ENCODE peak calls at places on chromosomes 1 and 21, in seven cellular contexts. One of them, this sample, is unnamed. For H3K4me1, the result is how much of the 10 kb centered on the place peaks cover.

GRCh38 chr1:117210386-117210785 is 341 bp downstream of the VTCN1 start:
- DNase-seq in lung: no peak
- DNase-seq in NT2/D1: no peak
- DNase-seq in psoas muscle: no peak
- DNase-seq in lower lobe of right lung: no peak
- DNase-seq in ovary: no peak
- DNase-seq in small intestine: no peak
- DNase-seq in this sample: no peak

GRCh38 chr1:21021311-21021710 is 155.4 kb downstream of the EIF4G3 start:
- DNase-seq in lung: no peak
- DNase-seq in NT2/D1: no peak
- DNase-seq in psoas muscle: no peak
- DNase-seq in lower lobe of right lung: no peak
- DNase-seq in ovary: no peak
- DNase-seq in small intestine: no peak
- DNase-seq in this sample: no peak

GRCh38 chr1:209648931-209649776 is 3.1 kb downstream of the LAMB3 start:
- DNase-seq in lung: no peak
- DNase-seq in NT2/D1: no peak
- DNase-seq in psoas muscle: no peak
- DNase-seq in lower lobe of right lung: no peak
- DNase-seq in ovary: no peak
- DNase-seq in small intestine: peak
- DNase-seq in this sample: peak

GRCh38 chr1:34113887-34114286 is 51.1 kb downstream of the CSMD2 start:
- DNase-seq in lung: no peak
- DNase-seq in NT2/D1: peak
- DNase-seq in psoas muscle: no peak
- DNase-seq in lower lobe of right lung: no peak
- DNase-seq in ovary: no peak
- DNase-seq in small intestine: peak
- DNase-seq in this sample: no peak

GRCh38 chr1:201506573-201507567 is at the start of gene CSRP1:
- DNase-seq in lung: peak
- DNase-seq in NT2/D1: no peak
- DNase-seq in psoas muscle: peak
- DNase-seq in lower lobe of right lung: peak
- DNase-seq in ovary: peak
- DNase-seq in small intestine: peak
- DNase-seq in this sample: peak

GRCh38 chr21:37868896-37869295 is 47.4 kb downstream of the KCNJ6 start:
- DNase-seq in lung: no peak
- DNase-seq in NT2/D1: no peak
- DNase-seq in psoas muscle: no peak
- DNase-seq in lower lobe of right lung: no peak
- DNase-seq in ovary: no peak
- DNase-seq in small intestine: no peak
- DNase-seq in this sample: no peak

GRCh38 chr1:7744882-7745281 is 26.2 kb upstream of the VAMP3 start:
- DNase-seq in lung: no peak
- DNase-seq in NT2/D1: no peak
- DNase-seq in psoas muscle: no peak
- DNase-seq in lower lobe of right lung: no peak
- DNase-seq in ovary: no peak
- DNase-seq in small intestine: no peak
- DNase-seq in this sample: no peak

GRCh38 chr1:25033828-25034451 is 103.9 kb upstream of the RUNX3 start:
- DNase-seq in lung: peak
- DNase-seq in NT2/D1: no peak
- DNase-seq in psoas muscle: peak
- DNase-seq in lower lobe of right lung: peak
- DNase-seq in ovary: no peak
- DNase-seq in small intestine: peak
- DNase-seq in this sample: peak

GRCh38 chr1:8165595-8166360 is 139.7 kb upstream of the ERRFI1 start:
- DNase-seq in lung: no peak
- DNase-seq in NT2/D1: no peak
- DNase-seq in psoas muscle: no peak
- DNase-seq in lower lobe of right lung: peak
- DNase-seq in ovary: no peak
- DNase-seq in small intestine: no peak
- DNase-seq in this sample: no peak

GRCh38 chr1:155184835-155185782 is 11.5 kb downstream of the TRIM46 start:
- DNase-seq in lung: no peak
- DNase-seq in NT2/D1: no peak
- DNase-seq in psoas muscle: peak
- DNase-seq in lower lobe of right lung: peak
- DNase-seq in ovary: no peak
- DNase-seq in small intestine: peak
- DNase-seq in this sample: peak

DNA sequence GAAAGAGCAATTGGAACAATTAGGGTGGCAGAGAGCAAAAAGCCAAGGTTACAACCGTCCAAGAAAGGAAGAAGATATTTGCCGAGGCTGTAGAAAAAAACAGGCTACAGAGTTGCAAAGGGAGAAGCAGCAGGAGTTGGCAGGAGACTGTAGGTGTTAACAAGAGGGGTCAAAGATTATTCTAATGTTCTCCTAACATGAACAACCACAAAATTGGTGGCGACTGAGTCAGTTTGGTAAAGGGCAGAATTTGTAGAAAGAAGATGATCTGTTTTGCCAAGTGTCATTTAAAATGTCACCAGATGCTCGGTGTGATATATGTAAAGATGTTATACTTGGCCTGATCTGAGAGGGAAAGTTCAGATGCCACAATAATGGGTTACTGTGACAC is 401 bp upstream of the PRUNE1 start:
- DNase-seq in lung: no peak
- DNase-seq in NT2/D1: no peak
- DNase-seq in psoas muscle: no peak
- DNase-seq in lower lobe of right lung: no peak
- DNase-seq in ovary: no peak
- DNase-seq in small intestine: no peak
- DNase-seq in this sample: no peak
- H3K4me1 ChIP-seq in lung: under half
- H3K4me1 ChIP-seq in NT2/D1: under half
- H3K4me1 ChIP-seq in psoas muscle: half or more
- H3K4me1 ChIP-seq in lower lobe of right lung: half or more
- H3K4me1 ChIP-seq in ovary: under half
- H3K4me1 ChIP-seq in small intestine: under half
- H3K4me1 ChIP-seq in this sample: under half

DNA sequence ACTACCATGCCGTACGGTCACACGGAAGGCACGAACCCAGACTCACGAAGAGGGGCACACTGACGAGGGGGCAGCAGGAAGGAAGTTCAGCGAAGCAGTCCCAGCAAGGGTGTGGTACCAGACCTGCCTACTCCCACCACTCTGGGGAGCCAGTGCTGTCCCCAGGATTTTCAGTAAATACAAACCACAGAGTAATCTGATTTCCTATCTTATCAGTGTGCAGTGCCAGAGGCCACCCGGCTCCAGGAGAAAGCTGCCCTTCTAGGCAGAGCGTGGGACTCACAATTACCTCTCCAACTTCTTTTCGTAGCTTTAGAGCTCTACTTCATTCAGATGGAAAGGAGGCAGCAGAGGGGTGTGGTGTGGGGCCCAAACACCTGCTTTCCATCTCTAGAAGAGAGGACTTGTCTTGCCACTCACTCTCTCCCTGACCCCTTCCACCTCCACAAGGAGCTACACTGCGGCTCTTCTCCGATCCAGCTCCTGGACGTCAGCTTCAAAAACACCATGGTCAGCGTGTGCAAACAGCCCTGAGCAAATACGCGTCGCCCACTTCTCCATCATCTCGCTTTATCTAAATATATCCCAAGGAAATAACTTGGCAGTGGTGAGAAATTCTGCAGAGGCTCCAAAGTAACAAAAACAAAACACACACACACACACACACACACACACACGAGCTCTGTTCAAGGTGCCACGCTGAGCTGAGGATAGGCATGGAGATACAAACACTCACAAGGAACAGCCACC is 98.5 kb downstream of the MRPL37 start:
- DNase-seq in lung: no peak
- DNase-seq in NT2/D1: no peak
- DNase-seq in psoas muscle: no peak
- DNase-seq in lower lobe of right lung: no peak
- DNase-seq in ovary: no peak
- DNase-seq in small intestine: no peak
- DNase-seq in this sample: no peak
- H3K4me1 ChIP-seq in lung: under half
- H3K4me1 ChIP-seq in NT2/D1: under half
- H3K4me1 ChIP-seq in psoas muscle: half or more
- H3K4me1 ChIP-seq in lower lobe of right lung: under half
- H3K4me1 ChIP-seq in ovary: half or more
- H3K4me1 ChIP-seq in small intestine: under half
- H3K4me1 ChIP-seq in this sample: under half

DNA sequence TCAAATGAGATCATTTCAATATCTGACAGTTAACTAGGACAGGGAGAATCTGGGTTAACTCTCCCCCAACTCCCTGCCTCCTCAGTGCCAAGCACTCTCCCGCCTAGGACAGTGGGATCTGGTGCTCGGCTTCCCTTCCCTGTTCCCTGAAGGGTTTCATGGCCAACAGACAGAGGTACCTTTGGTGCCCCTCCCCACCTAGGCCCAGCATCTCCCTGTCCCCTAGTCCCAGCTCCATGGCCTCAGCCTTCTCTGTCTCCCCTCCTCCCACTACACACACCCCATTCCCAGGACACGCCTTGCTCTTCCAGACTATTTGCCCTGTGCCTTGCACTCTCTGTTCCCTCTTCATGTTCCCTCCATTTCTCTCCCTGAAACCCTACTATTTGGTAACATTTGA is 77.1 kb downstream of the CD247 start:
- DNase-seq in lung: no peak
- DNase-seq in NT2/D1: no peak
- DNase-seq in psoas muscle: no peak
- DNase-seq in lower lobe of right lung: no peak
- DNase-seq in ovary: no peak
- DNase-seq in small intestine: no peak
- DNase-seq in this sample: peak
- H3K4me1 ChIP-seq in lung: under half
- H3K4me1 ChIP-seq in NT2/D1: under half
- H3K4me1 ChIP-seq in psoas muscle: under half
- H3K4me1 ChIP-seq in lower lobe of right lung: under half
- H3K4me1 ChIP-seq in ovary: under half
- H3K4me1 ChIP-seq in small intestine: under half
- H3K4me1 ChIP-seq in this sample: under half

GRCh38 chr1:100443739-100444571 is 91.6 kb downstream of the CDC14A start:
- DNase-seq in lung: no peak
- DNase-seq in NT2/D1: no peak
- DNase-seq in psoas muscle: no peak
- DNase-seq in lower lobe of right lung: no peak
- DNase-seq in ovary: no peak
- DNase-seq in small intestine: peak
- DNase-seq in this sample: no peak

GRCh38 chr1:100441651-100442050 is 89.3 kb downstream of the CDC14A start:
- DNase-seq in lung: no peak
- DNase-seq in NT2/D1: no peak
- DNase-seq in psoas muscle: no peak
- DNase-seq in lower lobe of right lung: no peak
- DNase-seq in ovary: no peak
- DNase-seq in small intestine: peak
- DNase-seq in this sample: no peak

GRCh38 chr1:100448371-100448770 is 89.6 kb upstream of the GPR88 start:
- DNase-seq in lung: no peak
- DNase-seq in NT2/D1: no peak
- DNase-seq in psoas muscle: no peak
- DNase-seq in lower lobe of right lung: no peak
- DNase-seq in ovary: no peak
- DNase-seq in small intestine: peak
- DNase-seq in this sample: no peak

GRCh38 chr1:100449477-100449876 is 88.5 kb upstream of the GPR88 start:
- DNase-seq in lung: no peak
- DNase-seq in NT2/D1: no peak
- DNase-seq in psoas muscle: no peak
- DNase-seq in lower lobe of right lung: no peak
- DNase-seq in ovary: no peak
- DNase-seq in small intestine: no peak
- DNase-seq in this sample: no peak

GRCh38 chr1:100445565-100445964 is 92.4 kb upstream of the GPR88 start:
- DNase-seq in lung: no peak
- DNase-seq in NT2/D1: no peak
- DNase-seq in psoas muscle: no peak
- DNase-seq in lower lobe of right lung: no peak
- DNase-seq in ovary: no peak
- DNase-seq in small intestine: peak
- DNase-seq in this sample: no peak
- H3K4me1 ChIP-seq in lung: under half
- H3K4me1 ChIP-seq in NT2/D1: under half
- H3K4me1 ChIP-seq in psoas muscle: under half
- H3K4me1 ChIP-seq in lower lobe of right lung: under half
- H3K4me1 ChIP-seq in ovary: under half
- H3K4me1 ChIP-seq in small intestine: under half
- H3K4me1 ChIP-seq in this sample: under half

DNA sequence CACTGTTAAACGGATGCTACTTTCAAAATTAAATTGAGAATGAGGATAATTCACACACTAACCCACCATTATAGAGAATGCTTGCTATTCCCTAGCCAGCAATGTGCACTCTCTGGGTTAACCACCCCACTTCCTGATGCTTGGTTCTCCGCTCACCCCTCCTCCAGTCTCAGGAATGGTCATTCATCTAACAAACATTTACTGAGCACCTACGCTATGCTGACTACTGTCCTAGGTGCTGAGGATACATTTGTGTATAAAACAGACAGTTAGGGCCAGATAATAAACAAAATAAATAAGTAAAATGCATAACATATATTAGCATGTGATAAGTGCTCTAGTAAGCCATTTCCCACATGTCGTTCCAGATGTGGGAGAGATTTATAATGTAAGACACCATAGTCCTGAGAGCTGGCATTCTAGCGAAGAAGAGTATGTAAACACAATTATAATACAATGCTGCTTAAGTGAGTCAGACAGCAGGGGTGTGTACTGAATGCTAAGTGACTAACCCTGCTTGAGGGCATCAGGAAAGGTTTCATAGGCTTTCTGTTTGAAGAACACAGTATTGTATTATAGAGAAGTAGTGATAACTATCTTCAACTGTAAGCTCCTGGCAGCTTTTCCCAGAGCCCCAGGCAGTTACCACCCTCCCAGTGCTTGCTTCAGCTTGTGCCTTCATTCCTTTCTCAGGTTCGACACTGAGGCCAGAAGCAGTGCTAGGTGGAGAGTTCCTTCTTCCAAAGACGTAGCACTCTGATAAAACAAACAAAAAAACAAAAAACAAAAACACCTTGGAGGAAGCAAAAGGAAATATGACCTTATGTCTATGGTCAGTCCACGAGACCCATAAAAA is 126.6 kb upstream of the CACHD1 start:
- DNase-seq in lung: no peak
- DNase-seq in NT2/D1: no peak
- DNase-seq in psoas muscle: no peak
- DNase-seq in lower lobe of right lung: no peak
- DNase-seq in ovary: no peak
- DNase-seq in small intestine: peak
- DNase-seq in this sample: no peak
- H3K4me1 ChIP-seq in lung: under half
- H3K4me1 ChIP-seq in NT2/D1: under half
- H3K4me1 ChIP-seq in psoas muscle: under half
- H3K4me1 ChIP-seq in lower lobe of right lung: under half
- H3K4me1 ChIP-seq in ovary: under half
- H3K4me1 ChIP-seq in small intestine: under half
- H3K4me1 ChIP-seq in this sample: under half

GRCh38 chr1:33061827-33062226 is 19.1 kb upstream of the AZIN2 start:
- DNase-seq in lung: no peak
- DNase-seq in NT2/D1: no peak
- DNase-seq in psoas muscle: no peak
- DNase-seq in lower lobe of right lung: no peak
- DNase-seq in ovary: no peak
- DNase-seq in small intestine: no peak
- DNase-seq in this sample: no peak
- H3K4me1 ChIP-seq in lung: under half
- H3K4me1 ChIP-seq in NT2/D1: under half
- H3K4me1 ChIP-seq in psoas muscle: under half
- H3K4me1 ChIP-seq in lower lobe of right lung: under half
- H3K4me1 ChIP-seq in ovary: under half
- H3K4me1 ChIP-seq in small intestine: under half
- H3K4me1 ChIP-seq in this sample: under half